ENCODE peak calls at places on chromosomes 5 and 9, in seven cellular contexts. One of them, this sample, is unnamed.

GRCh38 chr5:39164529-39165402 is 54.6 kb downstream of the FYB1 start:
- DNase-seq in tibial nerve: no peak
- DNase-seq in mucosa of descending colon: no peak
- DNase-seq in foreskin fibroblast: no peak
- DNase-seq in naive thymus-derived CD4-positive, alpha-beta T cell: no peak
- DNase-seq in NCI-H1436: no peak
- DNase-seq in breast epithelium: no peak
- DNase-seq in this sample: no peak

GRCh38 chr5:12883395-12883794 is 979.1 kb upstream of the CTNND2 start:
- DNase-seq in tibial nerve: no peak
- DNase-seq in mucosa of descending colon: no peak
- DNase-seq in foreskin fibroblast: no peak
- DNase-seq in naive thymus-derived CD4-positive, alpha-beta T cell: no peak
- DNase-seq in NCI-H1436: no peak
- DNase-seq in breast epithelium: no peak
- DNase-seq in this sample: no peak

GRCh38 chr9:88378317-88378716 is 9.9 kb upstream of the SPIN1 start:
- DNase-seq in tibial nerve: no peak
- DNase-seq in mucosa of descending colon: no peak
- DNase-seq in foreskin fibroblast: no peak
- DNase-seq in naive thymus-derived CD4-positive, alpha-beta T cell: no peak
- DNase-seq in NCI-H1436: no peak
- DNase-seq in breast epithelium: no peak
- DNase-seq in this sample: no peak

GRCh38 chr9:96515629-96516470 is 65.9 kb downstream of the HABP4 start:
- DNase-seq in tibial nerve: peak; percentile 36
- DNase-seq in mucosa of descending colon: no peak
- DNase-seq in foreskin fibroblast: peak; percentile 20
- DNase-seq in naive thymus-derived CD4-positive, alpha-beta T cell: no peak
- DNase-seq in NCI-H1436: no peak
- DNase-seq in breast epithelium: no peak
- DNase-seq in this sample: no peak

GRCh38 chr5:152297866-152298265 is 107.2 kb downstream of the NMUR2 start:
- DNase-seq in tibial nerve: no peak
- DNase-seq in mucosa of descending colon: no peak
- DNase-seq in foreskin fibroblast: no peak
- DNase-seq in naive thymus-derived CD4-positive, alpha-beta T cell: no peak
- DNase-seq in NCI-H1436: no peak
- DNase-seq in breast epithelium: no peak
- DNase-seq in this sample: no peak

GRCh38 chr5:154593091-154593490 is 115.1 kb upstream of the HAND1 start:
- DNase-seq in tibial nerve: no peak
- DNase-seq in mucosa of descending colon: no peak
- DNase-seq in foreskin fibroblast: peak; percentile 45
- DNase-seq in naive thymus-derived CD4-positive, alpha-beta T cell: no peak
- DNase-seq in NCI-H1436: no peak
- DNase-seq in breast epithelium: no peak
- DNase-seq in this sample: no peak

GRCh38 chr5:128671861-128672414 is 133.9 kb upstream of the FBN2 start:
- DNase-seq in tibial nerve: no peak
- DNase-seq in mucosa of descending colon: no peak
- DNase-seq in foreskin fibroblast: no peak
- DNase-seq in naive thymus-derived CD4-positive, alpha-beta T cell: no peak
- DNase-seq in NCI-H1436: no peak
- DNase-seq in breast epithelium: no peak
- DNase-seq in this sample: no peak

GRCh38 chr5:40378431-40379175 is 301.1 kb upstream of the PTGER4 start:
- DNase-seq in tibial nerve: no peak
- DNase-seq in mucosa of descending colon: no peak
- DNase-seq in foreskin fibroblast: no peak
- DNase-seq in naive thymus-derived CD4-positive, alpha-beta T cell: peak; percentile 17
- DNase-seq in NCI-H1436: no peak
- DNase-seq in breast epithelium: no peak
- DNase-seq in this sample: no peak

GRCh38 chr5:95162231-95162992 is 122.5 kb downstream of the MCTP1 start:
- DNase-seq in tibial nerve: no peak
- DNase-seq in mucosa of descending colon: no peak
- DNase-seq in foreskin fibroblast: no peak
- DNase-seq in naive thymus-derived CD4-positive, alpha-beta T cell: no peak
- DNase-seq in NCI-H1436: no peak
- DNase-seq in breast epithelium: no peak
- DNase-seq in this sample: no peak

GRCh38 chr5:1795506-1795905 is 4.1 kb downstream of the MRPL36 start:
- DNase-seq in tibial nerve: no peak
- DNase-seq in mucosa of descending colon: no peak
- DNase-seq in foreskin fibroblast: no peak
- DNase-seq in naive thymus-derived CD4-positive, alpha-beta T cell: no peak
- DNase-seq in NCI-H1436: no peak
- DNase-seq in breast epithelium: no peak
- DNase-seq in this sample: no peak

GRCh38 chr9:131845286-131846011 is 105.6 kb upstream of the RAPGEF1 start:
- DNase-seq in tibial nerve: no peak
- DNase-seq in mucosa of descending colon: no peak
- DNase-seq in foreskin fibroblast: no peak
- DNase-seq in naive thymus-derived CD4-positive, alpha-beta T cell: no peak
- DNase-seq in NCI-H1436: no peak
- DNase-seq in breast epithelium: no peak
- DNase-seq in this sample: no peak

GRCh38 chr5:60350794-60351193 is 349.2 kb downstream of the DEPDC1B start:
- DNase-seq in tibial nerve: no peak
- DNase-seq in mucosa of descending colon: no peak
- DNase-seq in foreskin fibroblast: no peak
- DNase-seq in naive thymus-derived CD4-positive, alpha-beta T cell: no peak
- DNase-seq in NCI-H1436: no peak
- DNase-seq in breast epithelium: no peak
- DNase-seq in this sample: no peak

GRCh38 chr9:76576344-76576743 is 117.4 kb downstream of the GCNT1 start:
- DNase-seq in tibial nerve: no peak
- DNase-seq in mucosa of descending colon: no peak
- DNase-seq in foreskin fibroblast: peak; percentile 77
- DNase-seq in naive thymus-derived CD4-positive, alpha-beta T cell: no peak
- DNase-seq in NCI-H1436: no peak
- DNase-seq in breast epithelium: no peak
- DNase-seq in this sample: no peak

GRCh38 chr9:108708448-108708847 is 147.3 kb downstream of the ACTL7B start:
- DNase-seq in tibial nerve: no peak
- DNase-seq in mucosa of descending colon: no peak
- DNase-seq in foreskin fibroblast: no peak
- DNase-seq in naive thymus-derived CD4-positive, alpha-beta T cell: no peak
- DNase-seq in NCI-H1436: no peak
- DNase-seq in breast epithelium: no peak
- DNase-seq in this sample: no peak

GRCh38 chr5:176396330-176396729 is 7.8 kb downstream of the HIGD2A start:
- DNase-seq in tibial nerve: no peak
- DNase-seq in mucosa of descending colon: no peak
- DNase-seq in foreskin fibroblast: no peak
- DNase-seq in naive thymus-derived CD4-positive, alpha-beta T cell: no peak
- DNase-seq in NCI-H1436: no peak
- DNase-seq in breast epithelium: no peak
- DNase-seq in this sample: no peak

GRCh38 chr9:125446581-125447094 is 185.0 kb downstream of the GAPVD1 start:
- DNase-seq in tibial nerve: no peak
- DNase-seq in mucosa of descending colon: no peak
- DNase-seq in foreskin fibroblast: no peak
- DNase-seq in naive thymus-derived CD4-positive, alpha-beta T cell: no peak
- DNase-seq in NCI-H1436: peak; percentile 19
- DNase-seq in breast epithelium: no peak
- DNase-seq in this sample: no peak

GRCh38 chr9:4828776-4829175 is 36.0 kb downstream of the RCL1 start:
- DNase-seq in tibial nerve: no peak
- DNase-seq in mucosa of descending colon: no peak
- DNase-seq in foreskin fibroblast: peak; percentile 53
- DNase-seq in naive thymus-derived CD4-positive, alpha-beta T cell: no peak
- DNase-seq in NCI-H1436: no peak
- DNase-seq in breast epithelium: no peak
- DNase-seq in this sample: no peak

GRCh38 chr9:111393971-111394370 is 63.9 kb upstream of the OR2K2 start:
- DNase-seq in tibial nerve: no peak
- DNase-seq in mucosa of descending colon: no peak
- DNase-seq in foreskin fibroblast: no peak
- DNase-seq in naive thymus-derived CD4-positive, alpha-beta T cell: no peak
- DNase-seq in NCI-H1436: no peak
- DNase-seq in breast epithelium: no peak
- DNase-seq in this sample: no peak

GRCh38 chr5:136036991-136037705 is 8.4 kb downstream of the TGFBI start:
- DNase-seq in tibial nerve: no peak
- DNase-seq in mucosa of descending colon: no peak
- DNase-seq in foreskin fibroblast: peak; percentile 81
- DNase-seq in naive thymus-derived CD4-positive, alpha-beta T cell: peak; percentile 10
- DNase-seq in NCI-H1436: peak; percentile 48
- DNase-seq in breast epithelium: no peak
- DNase-seq in this sample: no peak

GRCh38 chr5:78541058-78541624 is 107.4 kb downstream of the LHFPL2 start:
- DNase-seq in tibial nerve: no peak
- DNase-seq in mucosa of descending colon: no peak
- DNase-seq in foreskin fibroblast: no peak
- DNase-seq in naive thymus-derived CD4-positive, alpha-beta T cell: no peak
- DNase-seq in NCI-H1436: no peak
- DNase-seq in breast epithelium: no peak
- DNase-seq in this sample: no peak

GRCh38 chr5:130471-131175 is 38.7 kb downstream of the PLEKHG4B start:
- DNase-seq in tibial nerve: no peak
- DNase-seq in mucosa of descending colon: no peak
- DNase-seq in foreskin fibroblast: peak; percentile 36
- DNase-seq in naive thymus-derived CD4-positive, alpha-beta T cell: no peak
- DNase-seq in NCI-H1436: no peak
- DNase-seq in breast epithelium: no peak
- DNase-seq in this sample: no peak

This sample was measured in GOT3.